ENCODE peak calls at places on chromosomes 6 and 20, in nine cellular contexts. B is left cardiac atrium; S is activated naive CD4-positive, alpha-beta T cell treated with anti-CD3 and anti-CD28 coated beads, Interleukin-2, amount 50 U/mL, for 72 hours; K is Right ventricle myocardium superior; N is ELR; U is stimulated activated naive CD8-positive, alpha-beta T cell treated with anti-CD3 and anti-CD28 coated beads, Interleukin-15, Interleukin-2, amounts not matched to agents 100 U/mL and 50 U/mL, for 24 hours; G is NCI-H2029 treated with DMSO at 0.1 percent for 48 hours; R is cerebellar nuclear complex; H is anterior cingulate cortex. O is an unnamed sample.
A peak's percentile ranks its signal among the peaks of the same experiment; 100 is the strongest.

GRCh38 chr6:165552248-165552736 is 110.7 kb downstream of the PDE10A start:
- DNase-seq in N (no peak), R (no peak), U (no peak), B (no peak), K (no peak), S (no peak), H (no peak), G (peak; percentile 78), O (no peak)

GRCh38 chr6:157699777-157700636 is 123.0 kb upstream of the SNX9 start:
- DNase-seq in R (no peak), S (no peak), G (no peak), H (no peak), B (no peak), N (no peak), U (no peak), K (no peak), O (no peak)

GRCh38 chr20:37729909-37730308 is 36.1 kb downstream of the CTNNBL1 start:
- DNase-seq in H (no peak), N (peak; percentile 63), R (no peak), S (no peak), K (no peak), U (no peak), G (no peak), B (no peak), O (no peak)

GRCh38 chr20:42678895-42679294 is 510.8 kb downstream of the PTPRT start:
- DNase-seq in U (no peak), N (no peak), H (no peak), S (no peak), B (no peak), K (no peak), R (no peak), G (no peak), O (no peak)

GRCh38 chr20:17925940-17926300 is 42.7 kb downstream of the SNX5 start:
- DNase-seq in S (no peak), B (no peak), G (no peak), H (no peak), U (no peak), K (no peak), N (no peak), R (no peak), O (no peak)

GRCh38 chr6:92047886-92048285 is 1371.5 kb downstream of the EPHA7 start:
- DNase-seq in N (no peak), B (no peak), G (no peak), R (no peak), S (no peak), U (no peak), H (no peak), K (no peak), O (no peak)

GRCh38 chr6:39770476-39770875 is 21.7 kb upstream of the DAAM2 start:
- DNase-seq in G (no peak), H (no peak), N (no peak), K (no peak), S (no peak), R (peak; percentile 50), B (no peak), U (no peak), O (no peak)

GRCh38 chr6:33589723-33590530 is 9.9 kb upstream of the BAK1 start:
- DNase-seq in S (peak; percentile 50), G (peak; percentile 5), N (peak; percentile 99), K (peak; percentile 67), R (no peak), H (no peak), U (peak; percentile 65), B (peak; percentile 71), O (no peak)

GRCh38 chr6:107132330-107132954 is 17.1 kb upstream of the BEND3 start:
- DNase-seq in R (no peak), B (no peak), H (no peak), G (no peak), U (peak; percentile 29), K (no peak), N (peak; percentile 54), S (peak; percentile 16), O (no peak)

GRCh38 chr6:36099872-36100483 is 30.3 kb upstream of the MAPK13 start:
- DNase-seq in R (no peak), U (no peak), K (no peak), N (no peak), S (no peak), G (no peak), B (no peak), H (no peak), O (no peak)

GRCh38 chr6:46243754-46244153 is 73.0 kb upstream of the ENPP5 start:
- DNase-seq in G (no peak), N (no peak), U (no peak), S (no peak), K (no peak), R (no peak), H (no peak), B (no peak), O (no peak)

GRCh38 chr6:16961577-16961976 is 140.3 kb upstream of the STMND1 start:
- DNase-seq in G (no peak), R (no peak), K (no peak), H (no peak), B (no peak), N (peak; percentile 69), S (no peak), U (no peak), O (no peak)

GRCh38 chr6:166419268-166419667 is 36.5 kb upstream of the MPC1 start:
- DNase-seq in S (peak; percentile 50), G (no peak), R (no peak), K (no peak), N (no peak), H (no peak), B (no peak), U (peak; percentile 65), O (no peak)

GRCh38 chr6:44224154-44224977 is 971 bp downstream of the SLC29A1 start:
- DNase-seq in U (peak; percentile 24), S (no peak), R (no peak), B (no peak), H (peak; percentile 7), K (no peak), G (no peak), N (peak; percentile 65), O (no peak)

GRCh38 chr6:168939771-168940170 is 313.9 kb downstream of the THBS2 start:
- DNase-seq in N (no peak), R (no peak), G (no peak), B (no peak), H (no peak), S (no peak), K (no peak), U (no peak), O (no peak)

GRCh38 chr6:110979565-110980096 is 2.2 kb upstream of the RPF2 start:
- DNase-seq in B (no peak), R (no peak), S (no peak), U (no peak), K (no peak), G (no peak), N (no peak), H (no peak), O (no peak)

GRCh38 chr6:39973661-39974060 is 39.4 kb upstream of the MOCS1 start:
- DNase-seq in G (no peak), S (no peak), B (no peak), K (no peak), N (no peak), R (no peak), H (no peak), U (no peak), O (no peak)

GRCh38 chr6:83073620-83074019 is 6.1 kb downstream of the DOP1A start:
- DNase-seq in S (no peak), H (no peak), B (no peak), G (no peak), R (no peak), K (no peak), U (no peak), N (no peak), O (no peak)

GRCh38 chr6:14396826-14397517 is 279.4 kb downstream of the CD83 start:
- DNase-seq in G (no peak), H (no peak), B (no peak), R (no peak), N (peak; percentile 75), K (no peak), S (no peak), U (peak; percentile 16), O (no peak)

GRCh38 chr20:16671753-16672152 is 58.1 kb upstream of the SNRPB2 start:
- DNase-seq in N (no peak), K (no peak), H (no peak), U (no peak), B (no peak), R (no peak), G (no peak), S (no peak), O (no peak)

GRCh38 chr20:10508468-10509251 is 73.6 kb downstream of the SLX4IP start:
- DNase-seq in S (no peak), G (no peak), H (no peak), R (no peak), B (peak; percentile 27), N (peak; percentile 44), K (peak; percentile 44), U (no peak), O (no peak)

GRCh38 chr20:62824476-62825287 is 7.8 kb downstream of the COL9A3 start:
- DNase-seq in B (no peak), U (peak; percentile 56), N (peak; percentile 48), R (no peak), G (no peak), K (no peak), S (no peak), H (no peak), O (no peak)

GRCh38 chr6:95923518-95923917 is 92.3 kb upstream of the FUT9 start:
- DNase-seq in B (no peak), K (no peak), S (no peak), N (peak; percentile 1), G (no peak), R (no peak), U (peak; percentile 4), H (no peak), O (no peak)

O was measured in coronary artery.